ENCODE peak calls at places on chromosome 12, in five cellular contexts. B is GM12878, H is A549, Q is K562, W is HepG2. F is an unnamed sample.

GRCh38 chr12:54421175-54421872 is 2.3 kb upstream of the ITGA5 start:
- DNase-seq in B (no peak), H (no peak), Q (peak; percentile 49), W (no peak), F (no peak)

GRCh38 chr12:53781218-53781801 is 29.5 kb upstream of the CISTR start:
- DNase-seq in B (no peak), H (no peak), Q (no peak), W (no peak), F (no peak)

GRCh38 chr12:113049976-113050742 is 6.4 kb upstream of the DTX1 start:
- DNase-seq in B (no peak), H (peak; percentile 63), Q (no peak), W (peak; percentile 29), F (peak; percentile 75)

GRCh38 chr12:45708901-45709300 is 20.6 kb upstream of the ARID2 start:
- DNase-seq in B (no peak), H (no peak), Q (no peak), W (no peak), F (no peak)

GRCh38 chr12:108896817-108897216 is 16.9 kb downstream of the DAO start:
- DNase-seq in B (no peak), H (no peak), Q (no peak), W (no peak), F (no peak)

GRCh38 chr12:80977356-80977755 is 39.6 kb upstream of the LIN7A start:
- DNase-seq in B (no peak), H (no peak), Q (no peak), W (no peak), F (no peak)

GRCh38 chr12:88185988-88186387 is 43.9 kb downstream of the TMTC3 start:
- DNase-seq in B (peak; percentile 3), H (no peak), Q (no peak), W (no peak), F (no peak)

GRCh38 chr12:33596061-33596460 is 156.4 kb upstream of the SYT10 start:
- DNase-seq in B (no peak), H (no peak), Q (peak; percentile 45), W (no peak), F (no peak)

GRCh38 chr12:117032593-117033381 is 66.4 kb downstream of the TESC start:
- DNase-seq in B (no peak), H (no peak), Q (no peak), W (no peak), F (no peak)

GRCh38 chr12:12891646-12892355 is 439 bp downstream of the GPRC5A start:
- DNase-seq in B (no peak), H (no peak), Q (no peak), W (no peak), F (no peak)

GRCh38 chr12:56716458-56716857 is 8.6 kb downstream of the NACA start:
- DNase-seq in B (no peak), H (no peak), Q (no peak), W (no peak), F (peak; percentile 58)

GRCh38 chr12:57614948-57615500 is 3.8 kb downstream of the ARHGEF25 start:
- DNase-seq in B (no peak), H (no peak), Q (no peak), W (no peak), F (no peak)

GRCh38 chr12:88921434-88921833 is 341.2 kb upstream of the KITLG start:
- DNase-seq in B (no peak), H (no peak), Q (no peak), W (no peak), F (no peak)

GRCh38 chr12:103881261-103881660 is 40.2 kb upstream of the NT5DC3 start:
- DNase-seq in B (peak; percentile 20), H (no peak), Q (no peak), W (peak; percentile 34), F (no peak)

GRCh38 chr12:70180140-70180539 is 63.1 kb upstream of the CNOT2 start:
- DNase-seq in B (no peak), H (no peak), Q (no peak), W (no peak), F (no peak)

GRCh38 chr12:105878964-105879363 is 259.8 kb downstream of the NUAK1 start:
- DNase-seq in B (no peak), H (no peak), Q (no peak), W (no peak), F (no peak)

GRCh38 chr12:63420206-63420644 is 248.1 kb downstream of the DPY19L2 start:
- DNase-seq in B (peak; percentile 24), H (peak; percentile 49), Q (peak; percentile 81), W (peak; percentile 36), F (peak; percentile 92)

GRCh38 chr12:72271401-72271740 is 799 bp upstream of the TRHDE start:
- DNase-seq in B (no peak), H (no peak), Q (no peak), W (no peak), F (no peak)

GRCh38 chr12:18141583-18141982 is 51.6 kb upstream of the RERGL start:
- DNase-seq in B (no peak), H (no peak), Q (no peak), W (no peak), F (no peak)

GRCh38 chr12:105775351-105775750 is 363.4 kb downstream of the NUAK1 start:
- DNase-seq in B (no peak), H (no peak), Q (peak; percentile 1), W (no peak), F (no peak)

GRCh38 chr12:110104188-110104969 is 19.8 kb upstream of the IFT81 start:
- DNase-seq in B (no peak), H (no peak), Q (no peak), W (peak; percentile 69), F (no peak)

GRCh38 chr12:119512772-119513497 is 80.6 kb upstream of the TMEM233 start:
- DNase-seq in B (no peak), H (no peak), Q (peak; percentile 47), W (peak; percentile 9), F (peak; percentile 22)

GRCh38 chr12:93090768-93091172 is 161.7 kb upstream of the EEA1 start:
- DNase-seq in B (no peak), H (peak; percentile 17), Q (no peak), W (no peak), F (peak; percentile 21)

GRCh38 chr12:124716208-124717141 is 147.2 kb downstream of the SCARB1 start:
- DNase-seq in B (no peak), H (no peak), Q (no peak), W (no peak), F (no peak)

GRCh38 chr12:132427999-132428871 is 61.7 kb upstream of the FBRSL1 start:
- DNase-seq in B (no peak), H (no peak), Q (no peak), W (peak; percentile 19), F (no peak)

GRCh38 chr12:102685841-102686240 is 205.5 kb upstream of the IGF1 start:
- DNase-seq in B (no peak), H (no peak), Q (no peak), W (no peak), F (no peak)

GRCh38 chr12:53096761-53097160 is 706 bp upstream of the IGFBP6 start:
- DNase-seq in B (no peak), H (no peak), Q (no peak), W (no peak), F (no peak)

GRCh38 chr12:23098110-23099049 is 473.4 kb downstream of the ETNK1 start:
- DNase-seq in B (no peak), H (no peak), Q (no peak), W (no peak), F (no peak)

GRCh38 chr12:6927379-6927991 is at the start of gene ATN1:
- DNase-seq in B (no peak), H (peak; percentile 59), Q (peak; percentile 72), W (no peak), F (peak; percentile 59)

GRCh38 chr12:4292266-4293063 is 18.9 kb downstream of the CCND2 start:
- DNase-seq in B (no peak), H (no peak), Q (no peak), W (no peak), F (no peak)

GRCh38 chr12:93706824-93707223 is 29.6 kb downstream of the CRADD start:
- DNase-seq in B (no peak), H (no peak), Q (no peak), W (no peak), F (no peak)

GRCh38 chr12:7609480-7609879 is 56.2 kb downstream of the APOBEC1 start:
- DNase-seq in B (no peak), H (no peak), Q (no peak), W (no peak), F (peak; percentile 13)

GRCh38 chr12:70843363-70843762 is 77.2 kb downstream of the PTPRR start:
- DNase-seq in B (no peak), H (no peak), Q (no peak), W (no peak), F (no peak)

GRCh38 chr12:12108441-12109058 is 37.8 kb downstream of the BCL2L14 start:
- DNase-seq in B (no peak), H (no peak), Q (no peak), W (no peak), F (no peak)

GRCh38 chr12:2285462-2285861 is 232.7 kb downstream of the CACNA1C start:
- DNase-seq in B (no peak), H (no peak), Q (no peak), W (no peak), F (no peak)

GRCh38 chr12:2283480-2283879 is 230.7 kb downstream of the CACNA1C start:
- DNase-seq in B (no peak), H (no peak), Q (no peak), W (no peak), F (no peak)

GRCh38 chr12:2284321-2284813 is 231.6 kb downstream of the CACNA1C start:
- DNase-seq in B (no peak), H (no peak), Q (no peak), W (no peak), F (peak; percentile 78)

GRCh38 chr12:2284857-2285256 is 232.1 kb downstream of the CACNA1C start:
- DNase-seq in B (no peak), H (peak; percentile 47), Q (peak; percentile 9), W (peak; percentile 29), F (peak; percentile 88)

GRCh38 chr12:2283910-2284309 is 231.1 kb downstream of the CACNA1C start:
- DNase-seq in B (no peak), H (no peak), Q (no peak), W (no peak), F (peak; percentile 84)
- TF ChIP-seq MYC in B (no peak), H (no peak), Q (no peak), W (no peak), F (no peak)

GRCh38 chr12:94980577-94980976 is 22.9 kb downstream of the NDUFA12 start:
- DNase-seq in B (no peak), H (no peak), Q (no peak), W (no peak), F (peak; percentile 45)
- TF ChIP-seq CTCF in B (peak; percentile 31), H (peak; percentile 41), Q (no peak), W (peak; percentile 53), F (peak; percentile 20)

GRCh38 chr12:50309950-50310349 is 26.6 kb upstream of the LIMA1 start:
- DNase-seq in B (no peak), H (no peak), Q (peak; percentile 56), W (no peak), F (no peak)
- TF ChIP-seq MYC in B (no peak), H (no peak), Q (no peak), W (no peak), F (no peak)

GRCh38 chr12:49974231-49974675 is 1.5 kb downstream of the AQP6 start:
- DNase-seq in B (no peak), H (no peak), Q (peak; percentile 70), W (peak; percentile 58), F (peak; percentile 48)
- TF ChIP-seq CTCF in B (no peak), H (peak; percentile 22), Q (peak; percentile 71), W (peak; percentile 93), F (peak; percentile 21)

F was measured in NB4.